ENCODE peak calls at places on chromosomes 12 and 14, in eight cellular contexts. One of them, this sample, is unnamed.

GRCh38 chr14:77872971-77873370 is 73.1 kb downstream of the ADCK1 start:
- DNase-seq in CD8-positive, alpha-beta memory T cell: no peak
- DNase-seq in stomach: peak; percentile 62
- DNase-seq in endothelial cell of umbilical vein: no peak
- DNase-seq in heart left ventricle: no peak
- DNase-seq in upper lobe of left lung: no peak
- DNase-seq in tibial artery: no peak
- DNase-seq in pancreas: peak; percentile 49
- DNase-seq in this sample: no peak

GRCh38 chr14:91078095-91078737 is 17.8 kb upstream of the RPS6KA5 start:
- DNase-seq in CD8-positive, alpha-beta memory T cell: no peak
- DNase-seq in stomach: no peak
- DNase-seq in endothelial cell of umbilical vein: no peak
- DNase-seq in heart left ventricle: no peak
- DNase-seq in upper lobe of left lung: no peak
- DNase-seq in tibial artery: no peak
- DNase-seq in pancreas: no peak
- DNase-seq in this sample: peak; percentile 39

GRCh38 chr12:9796346-9796745 is 30.9 kb upstream of the KLRF1 start:
- DNase-seq in CD8-positive, alpha-beta memory T cell: no peak
- DNase-seq in stomach: no peak
- DNase-seq in endothelial cell of umbilical vein: no peak
- DNase-seq in heart left ventricle: no peak
- DNase-seq in upper lobe of left lung: no peak
- DNase-seq in tibial artery: no peak
- DNase-seq in pancreas: no peak
- DNase-seq in this sample: no peak

GRCh38 chr12:54355104-54355815 is 9.0 kb downstream of the GPR84 start:
- DNase-seq in CD8-positive, alpha-beta memory T cell: no peak
- DNase-seq in stomach: no peak
- DNase-seq in endothelial cell of umbilical vein: no peak
- DNase-seq in heart left ventricle: no peak
- DNase-seq in upper lobe of left lung: no peak
- DNase-seq in tibial artery: no peak
- DNase-seq in pancreas: no peak
- DNase-seq in this sample: no peak

GRCh38 chr12:47636908-47637780 is 68.7 kb downstream of the RPAP3 start:
- DNase-seq in CD8-positive, alpha-beta memory T cell: peak; percentile 20
- DNase-seq in stomach: peak; percentile 31
- DNase-seq in endothelial cell of umbilical vein: no peak
- DNase-seq in heart left ventricle: no peak
- DNase-seq in upper lobe of left lung: no peak
- DNase-seq in tibial artery: peak; percentile 22
- DNase-seq in pancreas: no peak
- DNase-seq in this sample: peak; percentile 51

GRCh38 chr12:100375023-100375737 is 18.3 kb downstream of the SLC17A8 start:
- DNase-seq in CD8-positive, alpha-beta memory T cell: no peak
- DNase-seq in stomach: peak; percentile 48
- DNase-seq in endothelial cell of umbilical vein: no peak
- DNase-seq in heart left ventricle: peak; percentile 71
- DNase-seq in upper lobe of left lung: no peak
- DNase-seq in tibial artery: peak; percentile 58
- DNase-seq in pancreas: no peak
- DNase-seq in this sample: peak; percentile 83

GRCh38 chr14:24135834-24136683 is at the start of gene PSME1:
- DNase-seq in CD8-positive, alpha-beta memory T cell: peak; percentile 94
- DNase-seq in stomach: peak; percentile 97
- DNase-seq in endothelial cell of umbilical vein: peak; percentile 92
- DNase-seq in heart left ventricle: peak; percentile 97
- DNase-seq in upper lobe of left lung: peak; percentile 98
- DNase-seq in tibial artery: peak; percentile 90
- DNase-seq in pancreas: peak; percentile 95
- DNase-seq in this sample: peak; percentile 95

GRCh38 chr14:72812292-72812851 is 81.5 kb downstream of the DPF3 start:
- DNase-seq in CD8-positive, alpha-beta memory T cell: no peak
- DNase-seq in stomach: peak; percentile 27
- DNase-seq in endothelial cell of umbilical vein: no peak
- DNase-seq in heart left ventricle: peak; percentile 77
- DNase-seq in upper lobe of left lung: peak; percentile 63
- DNase-seq in tibial artery: peak; percentile 50
- DNase-seq in pancreas: peak; percentile 16
- DNase-seq in this sample: no peak

GRCh38 chr12:65585648-65586420 is 238.4 kb upstream of the HMGA2 start:
- DNase-seq in CD8-positive, alpha-beta memory T cell: no peak
- DNase-seq in stomach: no peak
- DNase-seq in endothelial cell of umbilical vein: no peak
- DNase-seq in heart left ventricle: no peak
- DNase-seq in upper lobe of left lung: no peak
- DNase-seq in tibial artery: no peak
- DNase-seq in pancreas: no peak
- DNase-seq in this sample: no peak

GRCh38 chr14:50798048-50798421 is 32.9 kb downstream of the NIN start:
- DNase-seq in CD8-positive, alpha-beta memory T cell: no peak
- DNase-seq in stomach: no peak
- DNase-seq in endothelial cell of umbilical vein: no peak
- DNase-seq in heart left ventricle: no peak
- DNase-seq in upper lobe of left lung: no peak
- DNase-seq in tibial artery: no peak
- DNase-seq in pancreas: no peak
- DNase-seq in this sample: no peak

GRCh38 chr12:82400819-82401218 is 42.5 kb downstream of the METTL25 start:
- DNase-seq in CD8-positive, alpha-beta memory T cell: no peak
- DNase-seq in stomach: no peak
- DNase-seq in endothelial cell of umbilical vein: no peak
- DNase-seq in heart left ventricle: no peak
- DNase-seq in upper lobe of left lung: no peak
- DNase-seq in tibial artery: no peak
- DNase-seq in pancreas: no peak
- DNase-seq in this sample: no peak

DNA sequence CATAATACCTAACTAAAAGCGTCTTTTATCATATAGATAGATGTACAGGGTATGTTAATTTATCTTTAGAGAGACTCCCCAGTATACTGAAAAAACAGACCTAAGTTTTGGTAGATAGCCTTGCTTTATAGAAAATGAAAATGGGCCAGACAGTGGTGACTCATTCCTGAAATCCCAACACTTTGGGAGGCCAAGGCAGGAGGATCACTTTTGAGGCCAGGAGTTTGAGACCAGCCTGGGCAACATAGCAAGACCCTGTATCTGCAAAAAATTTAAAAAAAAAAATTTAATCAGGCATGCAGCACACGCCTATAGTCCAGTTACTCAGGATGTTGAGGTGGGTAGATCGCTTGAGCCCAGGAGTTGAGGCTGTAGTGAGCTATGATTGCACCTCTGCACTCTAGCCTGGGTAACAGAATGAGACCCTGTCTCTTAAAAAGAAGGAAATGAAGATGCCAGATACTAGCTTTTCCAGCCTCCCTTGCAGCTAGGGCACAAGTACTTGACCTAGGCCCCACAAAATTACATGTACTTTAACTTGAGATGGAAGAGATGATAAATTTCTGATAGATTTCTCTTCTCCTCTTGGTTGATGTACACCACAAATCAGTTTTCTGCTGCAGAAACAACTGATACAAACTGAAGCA is 17.1 kb downstream of the RAP1B start:
- DNase-seq in CD8-positive, alpha-beta memory T cell: no peak
- DNase-seq in stomach: no peak
- DNase-seq in endothelial cell of umbilical vein: no peak
- DNase-seq in heart left ventricle: no peak
- DNase-seq in upper lobe of left lung: no peak
- DNase-seq in tibial artery: no peak
- DNase-seq in pancreas: no peak
- DNase-seq in this sample: no peak
- H3K4me1 ChIP-seq in CD8-positive, alpha-beta memory T cell: peaks cover 73% of the 10 kb centered on the region
- H3K4me1 ChIP-seq in stomach: peaks cover 65% of the 10 kb centered on the region
- H3K4me1 ChIP-seq in endothelial cell of umbilical vein: peaks cover 13% of the 10 kb centered on the region
- H3K4me1 ChIP-seq in heart left ventricle: peaks cover 23% of the 10 kb centered on the region
- H3K4me1 ChIP-seq in upper lobe of left lung: peaks cover 26% of the 10 kb centered on the region
- H3K4me1 ChIP-seq in tibial artery: peaks cover 70% of the 10 kb centered on the region
- H3K4me1 ChIP-seq in pancreas: peaks cover 12% of the 10 kb centered on the region
- H3K4me1 ChIP-seq in this sample: peaks cover 14% of the 10 kb centered on the region

GRCh38 chr12:52235001-52235760 is 2.1 kb downstream of the KRT7 start:
- DNase-seq in CD8-positive, alpha-beta memory T cell: no peak
- DNase-seq in stomach: no peak
- DNase-seq in endothelial cell of umbilical vein: no peak
- DNase-seq in heart left ventricle: peak; percentile 49
- DNase-seq in upper lobe of left lung: no peak
- DNase-seq in tibial artery: no peak
- DNase-seq in pancreas: no peak
- DNase-seq in this sample: no peak

GRCh38 chr12:52234226-52234810 is 1.3 kb downstream of the KRT7 start:
- DNase-seq in CD8-positive, alpha-beta memory T cell: no peak
- DNase-seq in stomach: no peak
- DNase-seq in endothelial cell of umbilical vein: no peak
- DNase-seq in heart left ventricle: peak; percentile 29
- DNase-seq in upper lobe of left lung: no peak
- DNase-seq in tibial artery: no peak
- DNase-seq in pancreas: no peak
- DNase-seq in this sample: no peak

GRCh38 chr12:52233462-52234141 is 559 bp downstream of the KRT7 start:
- DNase-seq in CD8-positive, alpha-beta memory T cell: no peak
- DNase-seq in stomach: no peak
- DNase-seq in endothelial cell of umbilical vein: no peak
- DNase-seq in heart left ventricle: peak; percentile 43
- DNase-seq in upper lobe of left lung: no peak
- DNase-seq in tibial artery: no peak
- DNase-seq in pancreas: no peak
- DNase-seq in this sample: no peak

GRCh38 chr12:52236386-52237050 is 3.5 kb downstream of the KRT7 start:
- DNase-seq in CD8-positive, alpha-beta memory T cell: no peak
- DNase-seq in stomach: no peak
- DNase-seq in endothelial cell of umbilical vein: no peak
- DNase-seq in heart left ventricle: peak; percentile 21
- DNase-seq in upper lobe of left lung: no peak
- DNase-seq in tibial artery: no peak
- DNase-seq in pancreas: no peak
- DNase-seq in this sample: no peak

GRCh38 chr12:52235822-52236291 is 2.8 kb downstream of the KRT7 start:
- DNase-seq in CD8-positive, alpha-beta memory T cell: no peak
- DNase-seq in stomach: peak; percentile 77
- DNase-seq in endothelial cell of umbilical vein: no peak
- DNase-seq in heart left ventricle: peak; percentile 26
- DNase-seq in upper lobe of left lung: no peak
- DNase-seq in tibial artery: no peak
- DNase-seq in pancreas: peak; percentile 81
- DNase-seq in this sample: no peak
- H3K4me1 ChIP-seq in CD8-positive, alpha-beta memory T cell: no peaks in the 10 kb centered on the region
- H3K4me1 ChIP-seq in stomach: peaks cover 35% of the 10 kb centered on the region
- H3K4me1 ChIP-seq in endothelial cell of umbilical vein: peaks cover 30% of the 10 kb centered on the region
- H3K4me1 ChIP-seq in heart left ventricle: peaks cover 5% of the 10 kb centered on the region
- H3K4me1 ChIP-seq in upper lobe of left lung: peaks cover 9% of the 10 kb centered on the region
- H3K4me1 ChIP-seq in tibial artery: peaks cover 38% of the 10 kb centered on the region
- H3K4me1 ChIP-seq in pancreas: peaks cover 33% of the 10 kb centered on the region
- H3K4me1 ChIP-seq in this sample: no peaks in the 10 kb centered on the region

GRCh38 chr12:15534870-15535269 is 212.6 kb downstream of the PTPRO start:
- DNase-seq in CD8-positive, alpha-beta memory T cell: no peak
- DNase-seq in stomach: no peak
- DNase-seq in endothelial cell of umbilical vein: no peak
- DNase-seq in heart left ventricle: no peak
- DNase-seq in upper lobe of left lung: no peak
- DNase-seq in tibial artery: peak; percentile 52
- DNase-seq in pancreas: no peak
- DNase-seq in this sample: no peak

GRCh38 chr12:15532364-15532977 is 210.2 kb downstream of the PTPRO start:
- DNase-seq in CD8-positive, alpha-beta memory T cell: no peak
- DNase-seq in stomach: no peak
- DNase-seq in endothelial cell of umbilical vein: peak; percentile 41
- DNase-seq in heart left ventricle: no peak
- DNase-seq in upper lobe of left lung: no peak
- DNase-seq in tibial artery: no peak
- DNase-seq in pancreas: no peak
- DNase-seq in this sample: no peak

GRCh38 chr12:15535287-15535895 is 213.1 kb downstream of the PTPRO start:
- DNase-seq in CD8-positive, alpha-beta memory T cell: no peak
- DNase-seq in stomach: no peak
- DNase-seq in endothelial cell of umbilical vein: no peak
- DNase-seq in heart left ventricle: no peak
- DNase-seq in upper lobe of left lung: no peak
- DNase-seq in tibial artery: no peak
- DNase-seq in pancreas: no peak
- DNase-seq in this sample: no peak

GRCh38 chr12:15536446-15536845 is 214.1 kb downstream of the PTPRO start:
- DNase-seq in CD8-positive, alpha-beta memory T cell: no peak
- DNase-seq in stomach: no peak
- DNase-seq in endothelial cell of umbilical vein: no peak
- DNase-seq in heart left ventricle: no peak
- DNase-seq in upper lobe of left lung: no peak
- DNase-seq in tibial artery: no peak
- DNase-seq in pancreas: no peak
- DNase-seq in this sample: no peak

GRCh38 chr12:15534322-15534721 is 212.0 kb downstream of the PTPRO start:
- DNase-seq in CD8-positive, alpha-beta memory T cell: no peak
- DNase-seq in stomach: no peak
- DNase-seq in endothelial cell of umbilical vein: no peak
- DNase-seq in heart left ventricle: no peak
- DNase-seq in upper lobe of left lung: no peak
- DNase-seq in tibial artery: no peak
- DNase-seq in pancreas: no peak
- DNase-seq in this sample: no peak
- H3K4me1 ChIP-seq in CD8-positive, alpha-beta memory T cell: peaks cover 27% of the 10 kb centered on the region
- H3K4me1 ChIP-seq in stomach: peaks cover 5% of the 10 kb centered on the region
- H3K4me1 ChIP-seq in endothelial cell of umbilical vein: no peaks in the 10 kb centered on the region
- H3K4me1 ChIP-seq in heart left ventricle: no peaks in the 10 kb centered on the region
- H3K4me1 ChIP-seq in upper lobe of left lung: peaks cover 5% of the 10 kb centered on the region
- H3K4me1 ChIP-seq in tibial artery: peaks cover 78% of the 10 kb centered on the region
- H3K4me1 ChIP-seq in pancreas: no peaks in the 10 kb centered on the region
- H3K4me1 ChIP-seq in this sample: no peaks in the 10 kb centered on the region

DNA sequence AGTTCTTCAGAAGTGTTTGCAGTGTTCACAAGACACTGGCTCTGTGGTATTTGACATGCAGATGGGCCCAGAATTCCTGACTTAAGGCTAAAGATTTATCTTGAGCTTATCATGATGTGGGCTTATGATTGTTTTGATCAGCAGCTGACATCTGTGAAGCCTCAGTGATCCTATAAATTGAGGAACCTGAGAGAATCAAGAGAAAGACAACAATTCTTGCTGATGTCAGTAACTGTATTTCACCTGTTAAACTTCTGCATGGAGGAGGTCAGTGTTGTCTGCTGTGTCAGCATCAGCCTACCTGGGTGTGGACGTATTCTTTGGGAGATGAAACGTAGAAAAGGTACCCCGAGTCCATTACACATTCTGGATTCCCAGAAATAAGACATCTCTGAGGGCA is 33.3 kb downstream of the TRAF3 start:
- DNase-seq in CD8-positive, alpha-beta memory T cell: no peak
- DNase-seq in stomach: no peak
- DNase-seq in endothelial cell of umbilical vein: no peak
- DNase-seq in heart left ventricle: no peak
- DNase-seq in upper lobe of left lung: no peak
- DNase-seq in tibial artery: no peak
- DNase-seq in pancreas: no peak
- DNase-seq in this sample: no peak
- H3K4me1 ChIP-seq in CD8-positive, alpha-beta memory T cell: peaks cover 29% of the 10 kb centered on the region
- H3K4me1 ChIP-seq in stomach: no peaks in the 10 kb centered on the region
- H3K4me1 ChIP-seq in endothelial cell of umbilical vein: no peaks in the 10 kb centered on the region
- H3K4me1 ChIP-seq in heart left ventricle: no peaks in the 10 kb centered on the region
- H3K4me1 ChIP-seq in upper lobe of left lung: no peaks in the 10 kb centered on the region
- H3K4me1 ChIP-seq in tibial artery: no peaks in the 10 kb centered on the region
- H3K4me1 ChIP-seq in pancreas: no peaks in the 10 kb centered on the region
- H3K4me1 ChIP-seq in this sample: no peaks in the 10 kb centered on the region

GRCh38 chr12:28130234-28130624 is 60.0 kb upstream of the CCDC91 start:
- DNase-seq in CD8-positive, alpha-beta memory T cell: no peak
- DNase-seq in stomach: no peak
- DNase-seq in endothelial cell of umbilical vein: no peak
- DNase-seq in heart left ventricle: no peak
- DNase-seq in upper lobe of left lung: no peak
- DNase-seq in tibial artery: no peak
- DNase-seq in pancreas: no peak
- DNase-seq in this sample: no peak
- H3K4me1 ChIP-seq in CD8-positive, alpha-beta memory T cell: no peaks in the 10 kb centered on the region
- H3K4me1 ChIP-seq in stomach: no peaks in the 10 kb centered on the region
- H3K4me1 ChIP-seq in endothelial cell of umbilical vein: peaks cover 21% of the 10 kb centered on the region
- H3K4me1 ChIP-seq in heart left ventricle: no peaks in the 10 kb centered on the region
- H3K4me1 ChIP-seq in upper lobe of left lung: no peaks in the 10 kb centered on the region
- H3K4me1 ChIP-seq in tibial artery: peaks cover 3% of the 10 kb centered on the region
- H3K4me1 ChIP-seq in pancreas: no peaks in the 10 kb centered on the region
- H3K4me1 ChIP-seq in this sample: peaks cover 11% of the 10 kb centered on the region

This sample was measured in testis.